ENCODE peak calls at places on chromosomes 6 and 20, in five cellular contexts. K is Calu3, O is mucosa of descending colon, Y is tibial artery, U is AG09309. C is an unnamed sample.

GRCh38 chr6:77368660-77369313 is 94.5 kb downstream of the HTR1B start:
- DNase-seq in K (peak), O (peak), Y (peak), U (no peak), C (peak)

GRCh38 chr20:36483919-36484808 is 57.2 kb upstream of the MYL9 start:
- DNase-seq in K (no peak), O (no peak), Y (no peak), U (no peak), C (no peak)

GRCh38 chr6:89501239-89501638 is 68.3 kb downstream of the ANKRD6 start:
- DNase-seq in K (no peak), O (no peak), Y (no peak), U (no peak), C (no peak)

GRCh38 chr6:75719133-75719532 is 29.9 kb upstream of the MYO6 start:
- DNase-seq in K (no peak), O (no peak), Y (no peak), U (no peak), C (no peak)

GRCh38 chr6:12293234-12293930 is 3.2 kb downstream of the EDN1 start:
- DNase-seq in K (no peak), O (no peak), Y (no peak), U (no peak), C (no peak)

GRCh38 chr6:40492126-40492525 is 95.0 kb downstream of the LRFN2 start:
- DNase-seq in K (no peak), O (no peak), Y (no peak), U (no peak), C (no peak)

GRCh38 chr6:32149577-32149845 is 2.2 kb downstream of the PRRT1 start:
- DNase-seq in K (no peak), O (no peak), Y (no peak), U (no peak), C (no peak)

GRCh38 chr6:81937296-81937937 is 184.9 kb upstream of the TENT5A start:
- DNase-seq in K (no peak), O (no peak), Y (no peak), U (no peak), C (no peak)

GRCh38 chr6:145018027-145018426 is 717.3 kb downstream of the EPM2A start:
- DNase-seq in K (no peak), O (no peak), Y (no peak), U (no peak), C (no peak)

GRCh38 chr6:165774903-165775608 is 112.0 kb upstream of the PDE10A start:
- DNase-seq in K (peak), O (no peak), Y (no peak), U (no peak), C (peak)

GRCh38 chr6:158516098-158516497 is 43.8 kb upstream of the TMEM181 start:
- DNase-seq in K (no peak), O (no peak), Y (no peak), U (no peak), C (no peak)

GRCh38 chr6:84568971-84569370 is 195.4 kb downstream of the TBX18 start:
- DNase-seq in K (peak), O (no peak), Y (no peak), U (peak), C (no peak)
- TF ChIP-seq CTCF in K (peak), O (no peak), Y (peak), U (peak), C (peak)

GRCh38 chr6:25578538-25578937 is 73.5 kb upstream of the SCGN start:
- DNase-seq in K (no peak), O (no peak), Y (no peak), U (no peak), C (no peak)
- TF ChIP-seq CTCF in K (no peak), O (no peak), Y (no peak), U (no peak), C (no peak)

DNA sequence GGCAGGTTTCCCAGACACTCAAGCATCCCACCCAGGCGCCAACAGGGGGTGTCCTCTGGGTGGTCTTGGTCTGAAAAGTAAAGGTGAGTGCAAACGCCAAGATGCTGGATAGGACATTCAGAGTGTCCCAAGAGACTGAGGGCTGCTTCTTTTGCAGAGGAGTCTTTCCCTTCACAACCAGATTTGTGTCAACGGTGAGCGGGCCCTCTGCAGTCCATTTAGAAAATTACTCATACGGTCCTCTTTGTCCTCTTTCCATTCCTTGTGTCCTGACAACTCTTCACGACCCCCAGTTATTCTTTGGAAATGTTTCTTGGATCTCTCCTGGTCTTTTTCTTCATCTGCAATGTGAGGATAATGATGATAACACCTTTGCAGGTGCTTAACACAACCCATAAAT is 257.8 kb downstream of the CDC5L start:
- DNase-seq in K (no peak), O (no peak), Y (no peak), U (no peak), C (no peak)
- TF ChIP-seq CTCF in K (no peak), O (no peak), Y (no peak), U (peak), C (no peak)

DNA sequence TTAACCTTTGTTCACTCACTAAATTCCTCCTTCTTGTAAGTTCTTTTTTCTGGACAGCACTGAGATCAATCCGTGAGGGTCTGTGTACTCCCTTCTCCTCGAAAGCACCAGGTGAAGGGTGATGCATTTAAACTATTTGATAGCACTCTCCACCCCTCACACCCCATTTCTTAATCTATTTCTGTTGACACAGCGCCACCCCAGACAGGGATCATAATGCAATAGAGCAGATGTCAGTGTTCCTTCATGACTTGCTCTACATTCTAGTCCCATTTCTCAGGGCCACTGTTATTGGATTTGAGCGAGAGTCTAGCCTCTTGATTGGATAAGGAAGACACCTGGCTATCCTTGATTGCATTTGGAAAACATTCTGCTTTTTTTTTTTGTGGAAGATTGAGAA is 46.3 kb downstream of the PPP1R14C start:
- DNase-seq in K (no peak), O (no peak), Y (no peak), U (no peak), C (no peak)
- TF ChIP-seq CTCF in K (no peak), O (no peak), Y (no peak), U (no peak), C (no peak)

DNA sequence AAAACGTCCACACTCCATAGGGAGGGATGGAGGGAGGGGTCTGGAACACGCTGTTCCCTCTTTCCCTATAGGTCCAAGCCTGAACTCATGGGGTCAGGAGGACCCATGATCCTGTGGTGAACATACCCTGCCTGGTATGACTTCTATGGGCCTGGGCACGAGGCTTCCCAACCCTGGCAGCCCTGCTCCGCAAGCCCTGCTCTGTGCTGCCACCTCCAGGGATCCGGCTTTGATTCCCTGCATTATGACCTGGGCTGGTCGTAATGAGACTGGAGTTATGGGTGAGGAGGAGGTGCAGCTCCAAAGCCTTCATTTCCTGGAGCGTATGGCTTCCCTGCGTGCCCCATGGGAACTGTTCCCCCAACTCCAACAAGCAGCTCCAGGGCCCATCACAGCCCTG is 54.9 kb downstream of the CDH22 start:
- DNase-seq in K (peak), O (no peak), Y (no peak), U (no peak), C (no peak)
- TF ChIP-seq CTCF in K (peak), O (no peak), Y (no peak), U (peak), C (no peak)

GRCh38 chr6:79431469-79431868 is 105.8 kb downstream of the LCA5 start:
- DNase-seq in K (peak), O (no peak), Y (no peak), U (no peak), C (no peak)
- TF ChIP-seq CTCF in K (no peak), O (no peak), Y (no peak), U (peak), C (no peak)

GRCh38 chr20:4613718-4614620 is 107.7 kb upstream of the PRND start:
- DNase-seq in K (peak), O (no peak), Y (peak), U (no peak), C (peak)
- TF ChIP-seq CTCF in K (no peak), O (no peak), Y (no peak), U (peak), C (peak)

GRCh38 chr6:94733066-94733465 is 844.3 kb upstream of the MANEA start:
- DNase-seq in K (no peak), O (no peak), Y (no peak), U (no peak), C (no peak)

GRCh38 chr6:94736231-94736630 is 841.1 kb upstream of the MANEA start:
- DNase-seq in K (no peak), O (no peak), Y (no peak), U (no peak), C (no peak)

DNA sequence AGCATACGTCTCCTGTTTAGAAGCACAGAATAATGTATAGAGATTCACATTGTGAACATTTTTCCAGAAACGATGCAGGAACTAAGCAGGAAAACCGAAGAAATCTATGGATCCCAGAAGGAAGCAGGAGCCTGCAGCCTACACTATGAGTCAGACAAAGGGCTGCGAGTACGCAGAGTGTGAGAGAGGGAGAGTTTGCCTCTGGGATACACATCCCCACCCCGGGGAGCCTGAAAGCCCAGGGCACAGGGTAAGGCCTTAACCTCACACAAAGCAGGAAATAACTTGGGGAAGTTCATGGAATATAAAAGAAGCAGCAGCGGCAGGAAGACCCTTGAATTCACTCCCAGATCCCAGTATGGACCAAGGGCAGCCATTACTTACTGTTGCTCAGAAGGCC is 842.1 kb upstream of the MANEA start:
- DNase-seq in K (no peak), O (no peak), Y (no peak), U (no peak), C (no peak)
- TF ChIP-seq CTCF in K (no peak), O (no peak), Y (no peak), U (no peak), C (no peak)